ENCODE peak calls at places on chromosomes 4 and X, in five cellular contexts. N is sigmoid colon, M is cardiac muscle cell, O is neuronal stem cell, T is body of pancreas. G is an unnamed sample.

GRCh38 chrX:151346931-151347543 is 50.0 kb upstream of the VMA21 start:
- DNase-seq in N (no peak), M (no peak), O (peak; percentile 23), T (no peak), G (no peak)

GRCh38 chr4:73978886-73979285 is 2.9 kb downstream of the PF4 start:
- DNase-seq in N (no peak), M (peak; percentile 87), O (no peak), T (no peak), G (no peak)

GRCh38 chr4:142427456-142427855 is 418.6 kb downstream of the INPP4B start:
- DNase-seq in N (no peak), M (no peak), O (no peak), T (no peak), G (no peak)

GRCh38 chr4:54657556-54658313 is at the start of gene KIT:
- DNase-seq in N (peak; percentile 71), M (peak; percentile 22), O (peak; percentile 75), T (peak; percentile 32), G (peak; percentile 38)

GRCh38 chr4:57080781-57081650 is 29.2 kb downstream of the IGFBP7 start:
- DNase-seq in N (no peak), M (peak; percentile 95), O (no peak), T (no peak), G (no peak)

GRCh38 chr4:25128671-25129070 is 31.6 kb downstream of the SEPSECS start:
- DNase-seq in N (no peak), M (no peak), O (no peak), T (no peak), G (no peak)

GRCh38 chr4:72567036-72567435 is 2.0 kb downstream of the ADAMTS3 start:
- DNase-seq in N (no peak), M (no peak), O (no peak), T (no peak), G (no peak)

GRCh38 chrX:78102100-78102499 is 1.9 kb upstream of the PGK1 start:
- DNase-seq in N (no peak), M (peak; percentile 16), O (no peak), T (no peak), G (no peak)

GRCh38 chr4:165803005-165803404 is 70.0 kb upstream of the TLL1 start:
- DNase-seq in N (no peak), M (no peak), O (no peak), T (no peak), G (no peak)

GRCh38 chr4:155371432-155372043 is 5.2 kb downstream of the MAP9 start:
- DNase-seq in N (no peak), M (peak; percentile 55), O (no peak), T (no peak), G (no peak)

GRCh38 chr4:163165217-163166017 is 1.3 kb downstream of the NAF1 start:
- DNase-seq in N (no peak), M (no peak), O (no peak), T (no peak), G (no peak)

GRCh38 chr4:20723463-20723862 is 23.2 kb downstream of the PACRGL start:
- DNase-seq in N (no peak), M (no peak), O (no peak), T (no peak), G (no peak)

GRCh38 chr4:142614621-142615323 is 231.3 kb downstream of the INPP4B start:
- DNase-seq in N (no peak), M (no peak), O (no peak), T (no peak), G (no peak)

GRCh38 chr4:82753238-82753637 is 45.4 kb downstream of the SCD5 start:
- DNase-seq in N (no peak), M (no peak), O (no peak), T (peak; percentile 68), G (peak; percentile 20)

GRCh38 chr4:173009129-173009823 is 159.3 kb upstream of the GALNT7 start:
- DNase-seq in N (no peak), M (peak; percentile 23), O (no peak), T (no peak), G (no peak)

GRCh38 chr4:40307627-40308497 is 27.3 kb upstream of the CHRNA9 start:
- DNase-seq in N (peak; percentile 52), M (no peak), O (no peak), T (no peak), G (no peak)

GRCh38 chr4:183658362-183659028 is 490 bp downstream of the RWDD4 start:
- DNase-seq in N (peak; percentile 67), M (peak; percentile 24), O (no peak), T (peak; percentile 14), G (no peak)

GRCh38 chrX:35622601-35623000 is 175.5 kb upstream of the MAGEB16 start:
- DNase-seq in N (no peak), M (no peak), O (no peak), T (no peak), G (no peak)

GRCh38 chr4:99859618-99860017 is 34.6 kb downstream of the LAMTOR3 start:
- DNase-seq in N (no peak), M (no peak), O (no peak), T (no peak), G (no peak)

GRCh38 chr4:99868126-99868596 is 26.1 kb downstream of the LAMTOR3 start:
- DNase-seq in N (no peak), M (peak; percentile 14), O (no peak), T (no peak), G (no peak)

GRCh38 chr4:99861120-99861905 is 32.9 kb downstream of the LAMTOR3 start:
- DNase-seq in N (no peak), M (no peak), O (no peak), T (no peak), G (no peak)

DNA sequence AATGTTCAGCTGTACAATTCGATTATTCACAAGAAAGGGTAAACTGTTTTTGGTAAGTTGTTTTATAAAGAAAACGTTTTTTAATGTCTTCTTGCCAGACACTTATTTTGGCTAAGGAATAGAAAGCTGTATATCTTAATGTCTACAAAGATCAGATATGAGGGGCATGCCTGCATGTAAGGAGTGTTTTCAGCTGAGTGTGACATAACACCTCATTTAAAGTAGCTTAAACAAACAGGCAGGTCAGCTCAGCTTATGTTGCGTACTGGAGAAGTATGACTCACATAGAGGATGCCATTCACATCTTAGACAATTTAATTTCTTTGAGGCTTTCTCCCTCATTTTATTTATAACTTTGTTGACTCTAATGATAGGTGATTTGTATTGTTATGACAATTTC is 30.4 kb downstream of the LAMTOR3 start:
- DNase-seq in N (no peak), M (peak; percentile 3), O (no peak), T (no peak), G (no peak)
- H3K36me3 ChIP-seq in N (no peaks in the 10 kb centered on the region), M (no peaks in the 10 kb centered on the region), O (no peaks in the 10 kb centered on the region), T (no peaks in the 10 kb centered on the region), G (no peaks in the 10 kb centered on the region)

DNA sequence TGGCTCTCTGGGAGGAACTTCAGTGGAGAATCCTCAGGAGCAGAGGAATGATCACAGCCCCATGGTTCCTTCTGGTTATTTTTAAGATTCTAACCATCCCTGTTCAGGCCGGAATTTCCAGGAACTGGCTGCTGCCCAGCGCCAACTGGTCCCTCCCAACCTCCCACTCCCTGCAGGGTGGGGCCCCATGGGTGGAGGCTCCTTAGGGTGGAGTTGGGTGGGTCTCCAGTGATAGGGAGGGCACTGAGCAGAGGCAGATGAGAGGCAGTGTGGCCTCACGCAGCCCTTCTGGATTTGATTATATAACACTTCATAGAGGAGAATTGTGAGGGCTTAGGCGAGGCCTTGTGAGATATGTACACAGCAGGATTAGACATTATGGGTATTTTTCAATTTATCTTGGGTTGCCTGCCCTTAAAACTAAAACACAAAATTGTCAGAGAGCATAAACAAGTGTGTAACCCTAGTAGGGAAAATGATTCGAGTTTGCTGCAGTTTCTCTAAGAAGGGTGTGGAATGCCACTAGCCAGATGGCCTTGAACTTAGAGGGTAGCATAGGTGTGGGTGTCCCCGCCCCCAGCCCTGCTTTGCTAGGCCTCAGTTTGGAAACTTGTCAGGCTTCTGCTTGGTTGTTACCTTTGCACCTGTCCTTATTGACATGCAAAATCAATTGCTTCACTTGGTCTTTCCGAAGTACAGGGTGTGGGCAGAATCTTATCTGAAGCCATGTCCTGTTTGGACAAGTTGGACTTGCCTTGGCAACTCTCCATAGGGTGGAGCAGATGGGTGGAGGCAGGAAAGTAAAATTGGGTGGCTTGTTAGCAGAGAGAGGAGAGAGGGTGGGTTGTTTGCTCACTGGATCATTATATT is 9.3 kb downstream of the KLF3 start:
- DNase-seq in N (no peak), M (no peak), O (no peak), T (peak; percentile 60), G (peak; percentile 39)
- H3K4me3 ChIP-seq in N (no peak overlapping the region), M (no peak overlapping the region), O (no peak overlapping the region), T (no peak overlapping the region), G (no peak overlapping the region)

GRCh38 chr4:6278801-6279197 is 9.1 kb downstream of the WFS1 start:
- DNase-seq in N (no peak), M (peak; percentile 84), O (no peak), T (no peak), G (no peak)

GRCh38 chr4:6277935-6278800 is 8.5 kb downstream of the WFS1 start:
- DNase-seq in N (no peak), M (no peak), O (no peak), T (no peak), G (no peak)

GRCh38 chr4:6281436-6282144 is 11.9 kb downstream of the WFS1 start:
- DNase-seq in N (peak; percentile 82), M (no peak), O (no peak), T (no peak), G (no peak)

GRCh38 chr4:6280365-6280996 is 10.8 kb downstream of the WFS1 start:
- DNase-seq in N (no peak), M (no peak), O (no peak), T (no peak), G (no peak)

DNA sequence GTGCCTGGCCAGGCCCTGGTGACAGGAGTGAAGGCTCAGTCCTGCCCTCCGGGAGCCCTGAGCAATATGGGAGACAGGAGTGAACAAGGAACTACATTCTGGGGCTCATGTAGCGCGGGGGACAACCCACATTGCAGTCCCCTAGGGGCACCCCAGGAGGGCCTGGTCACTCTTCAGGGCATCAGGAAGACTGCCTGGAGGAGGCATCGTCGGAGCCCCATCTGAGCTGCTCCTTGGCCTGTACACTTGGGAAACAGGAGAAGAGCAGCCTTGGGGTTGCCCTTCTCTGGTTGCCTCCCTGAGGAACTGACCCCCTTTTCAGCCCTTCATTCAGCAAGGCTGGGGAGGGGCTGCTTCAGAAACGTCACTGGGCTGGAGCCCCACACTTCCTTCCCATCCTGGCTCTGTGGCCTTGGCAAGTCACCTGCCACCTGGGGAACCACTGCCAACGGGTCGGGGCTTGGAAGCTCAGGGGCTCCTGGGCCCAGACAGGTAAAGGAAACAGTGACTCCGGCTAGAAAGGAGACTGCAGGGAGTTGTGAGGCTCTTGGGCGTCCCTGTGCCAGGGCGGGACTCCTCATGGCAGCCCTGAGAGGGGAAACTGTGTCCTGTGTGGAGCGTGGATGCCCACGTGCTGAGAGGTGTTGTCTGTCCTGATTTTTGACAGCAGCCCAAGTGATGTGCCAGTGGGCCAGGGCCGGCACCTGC is 10.1 kb downstream of the WFS1 start:
- DNase-seq in N (no peak), M (no peak), O (no peak), T (no peak), G (no peak)
- H3K27ac ChIP-seq in N (no peak overlapping the region), M (no peak overlapping the region), O (no peak overlapping the region), T (no peak overlapping the region), G (no peak overlapping the region)

GRCh38 chrX:16487620-16488380 is 162.2 kb upstream of the S100G start:
- DNase-seq in N (no peak), M (no peak), O (no peak), T (no peak), G (no peak)
- H3K36me3 ChIP-seq in N (no peaks in the 10 kb centered on the region), M (no peaks in the 10 kb centered on the region), O (no peaks in the 10 kb centered on the region), T (no peaks in the 10 kb centered on the region), G (no peaks in the 10 kb centered on the region)

G was measured in WERI-Rb-1.